ENCODE peak calls at places on chromosome 18, in seven cellular contexts. One of them, this sample, is unnamed.

GRCh38 chr18:23824704-23825103 is 135.5 kb downstream of the LAMA3 start:
- DNase-seq in transverse colon: no peak
- DNase-seq in astrocyte of the spinal cord: peak
- DNase-seq in fibroblast of mammary gland: peak
- DNase-seq in astrocyte: peak
- DNase-seq in activated B cell treated with CpG ODN at 0.5 μM for 24 hours: no peak
- DNase-seq in heart left ventricle: no peak
- DNase-seq in this sample: no peak

GRCh38 chr18:59006461-59007067 is 133.1 kb upstream of the SEC11C start:
- DNase-seq in transverse colon: no peak
- DNase-seq in astrocyte of the spinal cord: peak
- DNase-seq in fibroblast of mammary gland: peak
- DNase-seq in astrocyte: peak
- DNase-seq in activated B cell treated with CpG ODN at 0.5 μM for 24 hours: no peak
- DNase-seq in heart left ventricle: no peak
- DNase-seq in this sample: no peak

GRCh38 chr18:43893001-43893637 is 615.8 kb upstream of the SYT4 start:
- DNase-seq in transverse colon: no peak
- DNase-seq in astrocyte of the spinal cord: peak
- DNase-seq in fibroblast of mammary gland: peak
- DNase-seq in astrocyte: peak
- DNase-seq in activated B cell treated with CpG ODN at 0.5 μM for 24 hours: no peak
- DNase-seq in heart left ventricle: no peak
- DNase-seq in this sample: peak

GRCh38 chr18:616380-616995 is 19.7 kb downstream of the CLUL1 start:
- DNase-seq in transverse colon: no peak
- DNase-seq in astrocyte of the spinal cord: peak
- DNase-seq in fibroblast of mammary gland: peak
- DNase-seq in astrocyte: peak
- DNase-seq in activated B cell treated with CpG ODN at 0.5 μM for 24 hours: no peak
- DNase-seq in heart left ventricle: no peak
- DNase-seq in this sample: no peak

GRCh38 chr18:63322246-63322645 is 2.7 kb upstream of the BCL2 start:
- DNase-seq in transverse colon: no peak
- DNase-seq in astrocyte of the spinal cord: no peak
- DNase-seq in fibroblast of mammary gland: peak
- DNase-seq in astrocyte: no peak
- DNase-seq in activated B cell treated with CpG ODN at 0.5 μM for 24 hours: no peak
- DNase-seq in heart left ventricle: no peak
- DNase-seq in this sample: no peak

GRCh38 chr18:22195052-22195451 is 25.7 kb downstream of the GATA6 start:
- DNase-seq in transverse colon: no peak
- DNase-seq in astrocyte of the spinal cord: no peak
- DNase-seq in fibroblast of mammary gland: no peak
- DNase-seq in astrocyte: no peak
- DNase-seq in activated B cell treated with CpG ODN at 0.5 μM for 24 hours: no peak
- DNase-seq in heart left ventricle: no peak
- DNase-seq in this sample: no peak

GRCh38 chr18:69953191-69953590 is 5.5 kb upstream of the CD226 start:
- DNase-seq in transverse colon: no peak
- DNase-seq in astrocyte of the spinal cord: no peak
- DNase-seq in fibroblast of mammary gland: no peak
- DNase-seq in astrocyte: no peak
- DNase-seq in activated B cell treated with CpG ODN at 0.5 μM for 24 hours: no peak
- DNase-seq in heart left ventricle: no peak
- DNase-seq in this sample: no peak

GRCh38 chr18:26103579-26103978 is 13.2 kb upstream of the SS18 start:
- DNase-seq in transverse colon: peak
- DNase-seq in astrocyte of the spinal cord: no peak
- DNase-seq in fibroblast of mammary gland: no peak
- DNase-seq in astrocyte: no peak
- DNase-seq in activated B cell treated with CpG ODN at 0.5 μM for 24 hours: no peak
- DNase-seq in heart left ventricle: no peak
- DNase-seq in this sample: no peak

GRCh38 chr18:43805646-43806194 is 528.4 kb upstream of the SYT4 start:
- DNase-seq in transverse colon: no peak
- DNase-seq in astrocyte of the spinal cord: peak
- DNase-seq in fibroblast of mammary gland: peak
- DNase-seq in astrocyte: peak
- DNase-seq in activated B cell treated with CpG ODN at 0.5 μM for 24 hours: no peak
- DNase-seq in heart left ventricle: no peak
- DNase-seq in this sample: no peak

GRCh38 chr18:50158866-50159653 is 35.9 kb downstream of the MYO5B start:
- DNase-seq in transverse colon: peak
- DNase-seq in astrocyte of the spinal cord: no peak
- DNase-seq in fibroblast of mammary gland: no peak
- DNase-seq in astrocyte: no peak
- DNase-seq in activated B cell treated with CpG ODN at 0.5 μM for 24 hours: no peak
- DNase-seq in heart left ventricle: no peak
- DNase-seq in this sample: no peak

DNA sequence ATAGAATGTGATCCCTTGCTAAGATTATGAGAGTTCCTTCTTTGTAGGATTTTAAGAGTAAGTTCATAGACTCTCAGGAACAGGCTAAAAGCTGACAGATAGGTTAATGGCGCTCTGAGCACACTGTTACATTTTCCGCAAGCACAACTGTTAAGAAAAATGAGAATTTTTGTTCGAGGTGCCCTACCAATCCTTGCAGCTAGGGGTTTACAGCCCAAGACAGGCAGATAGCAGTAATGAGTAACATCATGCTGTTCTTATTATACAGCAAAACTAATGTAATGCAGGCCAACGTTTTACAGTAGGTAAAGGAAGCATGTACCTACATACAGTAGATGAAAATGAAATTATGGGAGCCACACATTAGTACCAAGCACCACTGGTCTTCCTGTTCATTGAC is 11.2 kb upstream of the BOD1L2 start:
- DNase-seq in transverse colon: no peak
- DNase-seq in astrocyte of the spinal cord: no peak
- DNase-seq in fibroblast of mammary gland: no peak
- DNase-seq in astrocyte: no peak
- DNase-seq in activated B cell treated with CpG ODN at 0.5 μM for 24 hours: no peak
- DNase-seq in heart left ventricle: no peak
- DNase-seq in this sample: no peak
- TF ChIP-seq CTCF in transverse colon: no peak
- TF ChIP-seq CTCF in astrocyte of the spinal cord: peak
- TF ChIP-seq CTCF in fibroblast of mammary gland: peak
- TF ChIP-seq CTCF in astrocyte: no peak
- TF ChIP-seq CTCF in activated B cell treated with CpG ODN at 0.5 μM for 24 hours: no peak
- TF ChIP-seq CTCF in heart left ventricle: no peak
- TF ChIP-seq CTCF in this sample: peak

GRCh38 chr18:47595816-47596501 is 334.5 kb downstream of the SMAD2 start:
- DNase-seq in transverse colon: peak
- DNase-seq in astrocyte of the spinal cord: no peak
- DNase-seq in fibroblast of mammary gland: peak
- DNase-seq in astrocyte: no peak
- DNase-seq in activated B cell treated with CpG ODN at 0.5 μM for 24 hours: peak
- DNase-seq in heart left ventricle: no peak
- DNase-seq in this sample: no peak
- TF ChIP-seq CTCF in transverse colon: peak
- TF ChIP-seq CTCF in astrocyte of the spinal cord: peak
- TF ChIP-seq CTCF in fibroblast of mammary gland: peak
- TF ChIP-seq CTCF in astrocyte: no peak
- TF ChIP-seq CTCF in activated B cell treated with CpG ODN at 0.5 μM for 24 hours: no peak
- TF ChIP-seq CTCF in heart left ventricle: peak
- TF ChIP-seq CTCF in this sample: no peak

GRCh38 chr18:67510831-67511230 is 5.7 kb downstream of the DSEL start:
- DNase-seq in transverse colon: no peak
- DNase-seq in astrocyte of the spinal cord: no peak
- DNase-seq in fibroblast of mammary gland: peak
- DNase-seq in astrocyte: no peak
- DNase-seq in activated B cell treated with CpG ODN at 0.5 μM for 24 hours: no peak
- DNase-seq in heart left ventricle: no peak
- DNase-seq in this sample: no peak

GRCh38 chr18:67514901-67515540 is 1.5 kb downstream of the DSEL start:
- DNase-seq in transverse colon: no peak
- DNase-seq in astrocyte of the spinal cord: peak
- DNase-seq in fibroblast of mammary gland: peak
- DNase-seq in astrocyte: no peak
- DNase-seq in activated B cell treated with CpG ODN at 0.5 μM for 24 hours: no peak
- DNase-seq in heart left ventricle: no peak
- DNase-seq in this sample: no peak

GRCh38 chr18:67514465-67514864 is 2.1 kb downstream of the DSEL start:
- DNase-seq in transverse colon: no peak
- DNase-seq in astrocyte of the spinal cord: no peak
- DNase-seq in fibroblast of mammary gland: no peak
- DNase-seq in astrocyte: no peak
- DNase-seq in activated B cell treated with CpG ODN at 0.5 μM for 24 hours: no peak
- DNase-seq in heart left ventricle: no peak
- DNase-seq in this sample: no peak

GRCh38 chr18:67511840-67512239 is 4.7 kb downstream of the DSEL start:
- DNase-seq in transverse colon: no peak
- DNase-seq in astrocyte of the spinal cord: no peak
- DNase-seq in fibroblast of mammary gland: no peak
- DNase-seq in astrocyte: no peak
- DNase-seq in activated B cell treated with CpG ODN at 0.5 μM for 24 hours: no peak
- DNase-seq in heart left ventricle: no peak
- DNase-seq in this sample: no peak

DNA sequence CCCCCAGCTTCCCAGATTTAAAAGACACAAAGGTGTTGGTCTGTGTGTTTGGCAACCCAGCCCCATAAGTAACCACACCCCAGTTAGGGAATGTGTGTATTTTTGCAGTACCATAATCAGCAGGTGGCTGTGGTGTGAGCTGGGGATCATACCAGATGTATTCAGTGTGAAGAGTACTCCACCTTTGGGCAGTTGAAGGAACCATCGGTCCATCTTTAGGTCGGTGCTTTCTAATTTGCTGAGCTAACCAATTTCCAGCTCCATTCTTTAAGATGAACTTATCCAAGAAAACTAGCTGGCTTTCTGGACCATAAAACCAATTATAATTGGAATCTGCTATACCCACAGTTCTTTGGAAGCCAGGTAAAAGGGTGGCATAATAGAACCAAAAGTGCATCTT is 3.2 kb downstream of the DSEL start:
- DNase-seq in transverse colon: no peak
- DNase-seq in astrocyte of the spinal cord: no peak
- DNase-seq in fibroblast of mammary gland: no peak
- DNase-seq in astrocyte: no peak
- DNase-seq in activated B cell treated with CpG ODN at 0.5 μM for 24 hours: no peak
- DNase-seq in heart left ventricle: no peak
- DNase-seq in this sample: no peak
- TF ChIP-seq CTCF in transverse colon: no peak
- TF ChIP-seq CTCF in astrocyte of the spinal cord: peak
- TF ChIP-seq CTCF in fibroblast of mammary gland: no peak
- TF ChIP-seq CTCF in astrocyte: no peak
- TF ChIP-seq CTCF in activated B cell treated with CpG ODN at 0.5 μM for 24 hours: no peak
- TF ChIP-seq CTCF in heart left ventricle: no peak
- TF ChIP-seq CTCF in this sample: peak

DNA sequence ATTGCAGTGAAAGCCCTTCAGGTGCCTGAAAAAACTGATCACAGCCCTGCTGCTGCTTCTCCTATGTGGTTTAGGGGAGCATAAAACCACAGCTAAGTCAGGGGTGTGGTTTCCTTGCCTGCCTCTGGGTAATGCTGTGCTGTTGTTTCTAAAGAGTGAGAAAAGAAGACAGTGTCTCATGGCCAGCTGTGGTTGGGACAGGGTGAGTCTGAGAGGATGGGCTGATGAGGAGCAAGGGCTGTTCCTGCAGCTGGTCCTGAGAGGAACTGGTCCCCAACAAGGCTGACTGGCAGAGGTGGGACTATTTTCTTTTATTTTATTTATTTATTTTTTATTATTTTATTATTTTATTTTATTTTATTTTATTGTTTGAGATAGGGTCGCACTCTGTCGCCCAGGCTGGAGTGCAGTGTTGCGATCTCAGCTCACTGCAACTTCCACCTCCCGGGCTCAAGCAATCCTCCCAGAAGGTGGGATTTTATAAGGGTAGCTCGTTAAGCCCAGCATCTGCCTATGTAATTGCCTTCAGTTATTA is 236.7 kb downstream of the FHOD3 start:
- DNase-seq in transverse colon: no peak
- DNase-seq in astrocyte of the spinal cord: peak
- DNase-seq in fibroblast of mammary gland: no peak
- DNase-seq in astrocyte: peak
- DNase-seq in activated B cell treated with CpG ODN at 0.5 μM for 24 hours: no peak
- DNase-seq in heart left ventricle: no peak
- DNase-seq in this sample: no peak
- TF ChIP-seq CTCF in transverse colon: no peak
- TF ChIP-seq CTCF in astrocyte of the spinal cord: no peak
- TF ChIP-seq CTCF in fibroblast of mammary gland: no peak
- TF ChIP-seq CTCF in astrocyte: no peak
- TF ChIP-seq CTCF in activated B cell treated with CpG ODN at 0.5 μM for 24 hours: no peak
- TF ChIP-seq CTCF in heart left ventricle: no peak
- TF ChIP-seq CTCF in this sample: no peak

GRCh38 chr18:7032537-7032936 is 85.1 kb downstream of the LAMA1 start:
- DNase-seq in transverse colon: no peak
- DNase-seq in astrocyte of the spinal cord: no peak
- DNase-seq in fibroblast of mammary gland: no peak
- DNase-seq in astrocyte: no peak
- DNase-seq in activated B cell treated with CpG ODN at 0.5 μM for 24 hours: no peak
- DNase-seq in heart left ventricle: no peak
- DNase-seq in this sample: no peak
- TF ChIP-seq CTCF in transverse colon: no peak
- TF ChIP-seq CTCF in astrocyte of the spinal cord: no peak
- TF ChIP-seq CTCF in fibroblast of mammary gland: no peak
- TF ChIP-seq CTCF in astrocyte: no peak
- TF ChIP-seq CTCF in activated B cell treated with CpG ODN at 0.5 μM for 24 hours: no peak
- TF ChIP-seq CTCF in heart left ventricle: no peak
- TF ChIP-seq CTCF in this sample: no peak

DNA sequence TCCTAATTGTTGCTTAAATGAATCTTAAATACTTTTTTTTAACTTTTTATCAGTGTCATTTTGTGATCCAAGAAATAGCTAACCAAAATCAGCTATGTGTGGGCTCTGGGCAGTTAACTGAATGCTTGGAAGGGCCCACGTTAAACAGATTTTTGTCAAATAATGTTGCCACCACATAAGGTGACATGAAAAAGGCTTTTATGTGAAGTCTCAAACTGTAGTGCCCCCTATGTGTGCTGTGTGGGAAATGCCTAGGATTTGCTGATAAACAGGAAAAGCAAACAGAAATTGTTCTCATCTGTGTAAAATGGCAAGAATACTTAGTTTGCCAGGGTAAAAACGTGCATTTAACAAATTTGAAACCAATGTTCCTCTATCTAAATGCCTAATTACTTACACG is 242.2 kb downstream of the ZNF516 start:
- DNase-seq in transverse colon: no peak
- DNase-seq in astrocyte of the spinal cord: peak
- DNase-seq in fibroblast of mammary gland: peak
- DNase-seq in astrocyte: no peak
- DNase-seq in activated B cell treated with CpG ODN at 0.5 μM for 24 hours: no peak
- DNase-seq in heart left ventricle: no peak
- DNase-seq in this sample: no peak
- TF ChIP-seq CTCF in transverse colon: no peak
- TF ChIP-seq CTCF in astrocyte of the spinal cord: peak
- TF ChIP-seq CTCF in fibroblast of mammary gland: peak
- TF ChIP-seq CTCF in astrocyte: peak
- TF ChIP-seq CTCF in activated B cell treated with CpG ODN at 0.5 μM for 24 hours: no peak
- TF ChIP-seq CTCF in heart left ventricle: peak
- TF ChIP-seq CTCF in this sample: peak

This sample was measured in AG09309.